ENCODE peak calls at places on chromosomes 16 and 17, in four cellular contexts. One of them, this sample, is unnamed.

GRCh38 chr17:44084131-44084538 is 13.6 kb downstream of the G6PC3 start:
- DNase-seq in WTC11: peak
- DNase-seq in GM23248: peak
- DNase-seq in SHP77 treated with DMSO at 0.1 percent for 48 hours: no peak
- DNase-seq in this sample: peak

GRCh38 chr16:58243528-58244004 is 45.7 kb upstream of the CSNK2A2 start:
- DNase-seq in WTC11: no peak
- DNase-seq in GM23248: no peak
- DNase-seq in SHP77 treated with DMSO at 0.1 percent for 48 hours: no peak
- DNase-seq in this sample: no peak

GRCh38 chr16:31179747-31180458 is at the start of gene FUS:
- DNase-seq in GM23248: peak
- DNase-seq in WTC11: peak
- DNase-seq in SHP77 treated with DMSO at 0.1 percent for 48 hours: peak
- DNase-seq in this sample: peak

GRCh38 chr16:66121466-66121865 is 245.0 kb upstream of the CDH5 start:
- DNase-seq in WTC11: no peak
- DNase-seq in GM23248: no peak
- DNase-seq in SHP77 treated with DMSO at 0.1 percent for 48 hours: no peak
- DNase-seq in this sample: no peak

GRCh38 chr17:72502940-72503341 is 382.1 kb downstream of the SOX9 start:
- DNase-seq in SHP77 treated with DMSO at 0.1 percent for 48 hours: no peak
- DNase-seq in GM23248: peak
- DNase-seq in WTC11: no peak
- DNase-seq in this sample: no peak

GRCh38 chr17:50779747-50780363 is 12.5 kb upstream of the ANKRD40CL start:
- DNase-seq in GM23248: no peak
- DNase-seq in WTC11: no peak
- DNase-seq in SHP77 treated with DMSO at 0.1 percent for 48 hours: no peak
- DNase-seq in this sample: no peak

GRCh38 chr17:72545756-72546155 is 424.9 kb downstream of the SOX9 start:
- DNase-seq in SHP77 treated with DMSO at 0.1 percent for 48 hours: no peak
- DNase-seq in WTC11: no peak
- DNase-seq in GM23248: peak
- DNase-seq in this sample: no peak

GRCh38 chr16:69270395-69270794 is 40.8 kb upstream of the VPS4A start:
- DNase-seq in GM23248: no peak
- DNase-seq in WTC11: no peak
- DNase-seq in SHP77 treated with DMSO at 0.1 percent for 48 hours: no peak
- DNase-seq in this sample: no peak

GRCh38 chr17:77343031-77343866 is 202.5 kb downstream of the SEC14L1 start:
- DNase-seq in SHP77 treated with DMSO at 0.1 percent for 48 hours: no peak
- DNase-seq in GM23248: no peak
- DNase-seq in WTC11: peak
- DNase-seq in this sample: no peak

GRCh38 chr17:81419333-81419885 is 24.2 kb downstream of the BAHCC1 start:
- DNase-seq in GM23248: peak
- DNase-seq in WTC11: no peak
- DNase-seq in SHP77 treated with DMSO at 0.1 percent for 48 hours: peak
- DNase-seq in this sample: peak

GRCh38 chr16:28910046-28911031 is 14.7 kb downstream of the RABEP2 start:
- DNase-seq in GM23248: no peak
- DNase-seq in SHP77 treated with DMSO at 0.1 percent for 48 hours: peak
- DNase-seq in WTC11: no peak
- DNase-seq in this sample: no peak

GRCh38 chr17:50596191-50597037 is 35.9 kb downstream of the CACNA1G start:
- DNase-seq in SHP77 treated with DMSO at 0.1 percent for 48 hours: no peak
- DNase-seq in GM23248: no peak
- DNase-seq in WTC11: peak
- DNase-seq in this sample: peak

GRCh38 chr16:84569382-84569987 is 48.4 kb downstream of the COTL1 start:
- DNase-seq in WTC11: no peak
- DNase-seq in SHP77 treated with DMSO at 0.1 percent for 48 hours: no peak
- DNase-seq in GM23248: no peak
- DNase-seq in this sample: no peak

GRCh38 chr16:83162791-83163190 is 536.0 kb downstream of the CDH13 start:
- DNase-seq in WTC11: no peak
- DNase-seq in SHP77 treated with DMSO at 0.1 percent for 48 hours: no peak
- DNase-seq in GM23248: no peak
- DNase-seq in this sample: no peak

GRCh38 chr17:73657473-73658116 is 13.3 kb upstream of the SDK2 start:
- DNase-seq in WTC11: peak
- DNase-seq in SHP77 treated with DMSO at 0.1 percent for 48 hours: peak
- DNase-seq in GM23248: peak
- DNase-seq in this sample: peak

GRCh38 chr17:2050246-2050866 is 4.5 kb upstream of the HIC1 start:
- DNase-seq in WTC11: peak
- DNase-seq in GM23248: peak
- DNase-seq in SHP77 treated with DMSO at 0.1 percent for 48 hours: peak
- DNase-seq in this sample: peak

GRCh38 chr17:38578229-38578628 is 27.5 kb downstream of the SRCIN1 start:
- DNase-seq in GM23248: no peak
- DNase-seq in WTC11: peak
- DNase-seq in SHP77 treated with DMSO at 0.1 percent for 48 hours: no peak
- DNase-seq in this sample: peak

GRCh38 chr16:82067042-82067809 is 32.2 kb downstream of the HSD17B2 start:
- DNase-seq in SHP77 treated with DMSO at 0.1 percent for 48 hours: no peak
- DNase-seq in GM23248: peak
- DNase-seq in WTC11: no peak
- DNase-seq in this sample: no peak

GRCh38 chr16:29820730-29821662 is 734 bp downstream of the MVP start:
- DNase-seq in SHP77 treated with DMSO at 0.1 percent for 48 hours: no peak
- DNase-seq in WTC11: no peak
- DNase-seq in GM23248: peak
- DNase-seq in this sample: no peak

GRCh38 chr17:8020776-8021564 is 17.9 kb upstream of the ALOX15B start:
- DNase-seq in WTC11: no peak
- DNase-seq in GM23248: no peak
- DNase-seq in SHP77 treated with DMSO at 0.1 percent for 48 hours: no peak
- DNase-seq in this sample: no peak

GRCh38 chr16:15487336-15488284 is 53.2 kb downstream of the BMERB1 start:
- DNase-seq in SHP77 treated with DMSO at 0.1 percent for 48 hours: no peak
- DNase-seq in WTC11: no peak
- DNase-seq in GM23248: no peak
- DNase-seq in this sample: no peak

GRCh38 chr16:84434800-84435199 is 66.5 kb downstream of the ATP2C2 start:
- DNase-seq in WTC11: no peak
- DNase-seq in SHP77 treated with DMSO at 0.1 percent for 48 hours: no peak
- DNase-seq in GM23248: no peak
- DNase-seq in this sample: no peak

GRCh38 chr17:40354191-40355122 is 10.1 kb downstream of the GJD3 start:
- DNase-seq in WTC11: no peak
- DNase-seq in GM23248: no peak
- DNase-seq in SHP77 treated with DMSO at 0.1 percent for 48 hours: no peak
- DNase-seq in this sample: no peak

GRCh38 chr16:85750021-85750826 is 672 bp downstream of the C16orf74 start:
- DNase-seq in GM23248: peak
- DNase-seq in SHP77 treated with DMSO at 0.1 percent for 48 hours: no peak
- DNase-seq in WTC11: peak
- DNase-seq in this sample: peak

This sample was measured in nephron progenitor cell.